ENCODE peak calls at places on chromosomes 2 and 18, in six cellular contexts. Y, K, I, O, U and Q are unnamed samples.

GRCh38 chr2:147910990-147911473 is 66.2 kb downstream of the ACVR2A start:
- DNase-seq in U (no peak), K (peak), Y (peak), O (no peak), I (peak), Q (no peak)

GRCh38 chr2:234494361-234495075 is 2.4 kb downstream of the ARL4C start:
- DNase-seq in I (peak), Y (peak), O (no peak), U (no peak), K (no peak), Q (no peak)

GRCh38 chr2:4903676-4904348 is 788.4 kb upstream of the SOX11 start:
- DNase-seq in Y (no peak), I (no peak), O (no peak), U (no peak), K (no peak), Q (no peak)

GRCh38 chr2:178947006-178947405 is 102.9 kb downstream of the CCDC141 start:
- DNase-seq in I (no peak), Y (no peak), O (no peak), K (no peak), U (no peak), Q (no peak)

GRCh38 chr2:240905176-240905781 is 857 bp upstream of the CROCC2 start:
- DNase-seq in U (peak), K (no peak), I (no peak), Y (no peak), O (no peak), Q (no peak)

GRCh38 chr18:76394780-76395476 is 100.1 kb downstream of the ZNF516 start:
- DNase-seq in I (peak), U (no peak), K (no peak), O (no peak), Y (no peak), Q (no peak)

GRCh38 chr2:195709901-195710300 is 52.9 kb downstream of the SLC39A10 start:
- DNase-seq in Y (no peak), I (peak), O (no peak), U (no peak), K (no peak), Q (no peak)

GRCh38 chr2:48849770-48850169 is 94.2 kb upstream of the LHCGR start:
- DNase-seq in O (no peak), I (peak), U (no peak), K (no peak), Y (peak), Q (no peak)

GRCh38 chr2:11553661-11554429 is 20.0 kb downstream of the GREB1 start:
- DNase-seq in K (no peak), O (no peak), U (no peak), I (peak), Y (no peak), Q (no peak)

GRCh38 chr2:130891968-130892367 is 55.3 kb downstream of the ARHGEF4 start:
- DNase-seq in U (no peak), Y (no peak), K (no peak), O (no peak), I (no peak), Q (no peak)

GRCh38 chr2:130887643-130888042 is 50.9 kb downstream of the ARHGEF4 start:
- DNase-seq in K (no peak), U (no peak), I (no peak), Y (no peak), O (no peak), Q (no peak)

GRCh38 chr2:130892793-130893785 is 56.4 kb downstream of the ARHGEF4 start:
- DNase-seq in K (no peak), O (no peak), Y (no peak), I (no peak), U (no peak), Q (no peak)

GRCh38 chr2:130894326-130894942 is 57.7 kb downstream of the ARHGEF4 start:
- DNase-seq in U (no peak), I (no peak), Y (no peak), K (no peak), O (no peak), Q (no peak)

GRCh38 chr2:130890941-130891669 is 54.4 kb downstream of the ARHGEF4 start:
- DNase-seq in I (no peak), U (no peak), Y (no peak), K (no peak), O (no peak), Q (no peak)
- TF ChIP-seq CTCF in I (no peak), U (no peak), Y (no peak), K (no peak), O (no peak), Q (no peak)

GRCh38 chr2:236177604-236177966 is 9.4 kb upstream of the GBX2 start:
- DNase-seq in O (no peak), Y (peak), K (no peak), I (peak), U (peak), Q (no peak)

GRCh38 chr2:236179653-236180500 is 11.7 kb upstream of the GBX2 start:
- DNase-seq in Y (peak), U (no peak), O (no peak), I (peak), K (no peak), Q (no peak)

GRCh38 chr2:236176951-236177350 is 8.8 kb upstream of the GBX2 start:
- DNase-seq in Y (no peak), O (no peak), U (no peak), K (no peak), I (no peak), Q (no peak)

GRCh38 chr2:236178921-236179652 is 10.9 kb upstream of the GBX2 start:
- DNase-seq in O (no peak), I (no peak), U (no peak), Y (peak), K (no peak), Q (no peak)

GRCh38 chr2:236177967-236178909 is 10.1 kb upstream of the GBX2 start:
- DNase-seq in K (peak), I (peak), U (peak), O (peak), Y (peak), Q (peak)
- TF ChIP-seq CTCF in K (peak), I (peak), U (peak), O (peak), Y (peak), Q (peak)

GRCh38 chr2:64609229-64609994 is 44.3 kb downstream of the SERTAD2 start:
- DNase-seq in Y (peak), O (no peak), I (peak), U (peak), K (peak), Q (peak)
- TF ChIP-seq CTCF in Y (peak), O (peak), I (peak), U (peak), K (peak), Q (peak)

DNA sequence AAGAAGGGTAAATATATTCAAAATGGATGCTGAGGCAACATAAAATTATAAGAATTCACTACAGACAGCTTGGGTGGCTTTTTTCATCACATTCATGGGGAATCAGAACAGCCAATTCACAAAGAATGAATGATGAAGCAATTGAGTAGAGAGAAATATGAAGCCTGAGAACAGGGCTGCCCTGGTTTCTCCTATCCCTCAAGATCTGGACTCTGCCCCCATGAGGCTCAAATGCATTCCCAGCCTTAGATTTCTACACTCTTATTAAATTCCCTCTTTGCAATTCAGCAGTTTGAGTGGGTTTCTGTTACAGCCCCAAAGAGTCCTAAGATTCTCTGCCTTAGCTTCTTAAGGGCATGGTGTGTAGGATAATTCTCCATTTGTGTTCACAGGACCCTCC is 172.5 kb downstream of the MAIP1 start:
- DNase-seq in I (peak), K (no peak), Y (peak), O (no peak), U (no peak), Q (no peak)
- TF ChIP-seq CTCF in I (peak), K (no peak), Y (no peak), O (no peak), U (no peak), Q (peak)

DNA sequence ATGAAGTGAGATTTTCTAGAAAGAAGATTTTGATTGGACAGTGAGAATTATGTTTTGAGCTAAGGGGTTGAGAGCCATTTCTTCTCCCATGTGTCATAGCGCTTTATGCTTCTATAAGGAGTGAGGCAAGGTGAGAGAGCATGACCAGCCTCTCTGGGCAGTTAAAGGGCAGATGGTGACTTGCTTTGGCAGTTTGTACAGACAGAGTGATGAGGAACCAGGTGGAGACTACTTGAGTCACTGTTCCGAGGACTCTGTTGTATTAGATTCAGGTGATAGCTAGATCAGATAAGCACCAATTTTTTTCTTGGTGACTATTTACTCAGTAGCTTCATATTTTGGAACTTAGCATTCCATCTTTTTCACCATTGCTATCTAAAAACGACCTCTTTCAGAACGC is 4.5 kb downstream of the CRIM1 start:
- DNase-seq in I (no peak), Y (no peak), O (no peak), K (no peak), U (no peak), Q (no peak)
- TF ChIP-seq CTCF in I (no peak), Y (no peak), O (no peak), K (no peak), U (no peak), Q (no peak)

GRCh38 chr2:61134141-61134540 is 27.8 kb upstream of the C2orf74 start:
- DNase-seq in O (no peak), Y (no peak), U (no peak), K (no peak), I (no peak), Q (no peak)

GRCh38 chr2:61138859-61139258 is 23.1 kb upstream of the C2orf74 start:
- DNase-seq in K (no peak), Y (no peak), I (no peak), O (no peak), U (no peak), Q (no peak)

GRCh38 chr2:61141151-61141550 is 20.8 kb upstream of the C2orf74 start:
- DNase-seq in I (no peak), O (no peak), K (no peak), Y (no peak), U (no peak), Q (no peak)

GRCh38 chr2:61135510-61135909 is 26.5 kb upstream of the C2orf74 start:
- DNase-seq in K (no peak), O (no peak), U (no peak), I (peak), Y (peak), Q (no peak)
- TF ChIP-seq CTCF in K (peak), O (peak), U (peak), I (peak), Y (peak), Q (peak)

GRCh38 chr18:31557446-31557845 is 34.2 kb upstream of the TTR start:
- DNase-seq in K (no peak), I (no peak), O (no peak), U (no peak), Y (no peak), Q (no peak)
- TF ChIP-seq CTCF in K (no peak), I (no peak), O (no peak), U (no peak), Y (no peak), Q (no peak)

DNA sequence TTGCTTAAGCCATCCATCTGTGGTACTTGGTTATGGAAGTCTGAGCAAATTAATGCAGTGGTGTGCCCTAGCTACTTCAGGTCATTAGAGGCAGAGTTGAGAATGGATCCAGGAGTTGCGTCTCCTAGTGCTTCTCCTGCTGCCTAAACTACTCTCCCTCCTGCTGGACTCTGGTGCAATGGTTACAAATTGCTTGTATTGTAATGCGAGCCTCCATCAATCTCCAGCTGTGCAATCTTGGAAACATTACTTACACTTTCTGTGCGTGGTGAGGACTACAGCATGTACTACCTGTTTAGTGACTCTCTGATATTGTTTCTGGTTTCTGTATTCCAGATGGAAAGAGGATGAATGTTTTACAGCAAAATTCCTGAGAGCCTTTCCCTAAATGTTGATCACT is 119.0 kb upstream of the CYRIA start:
- DNase-seq in Y (no peak), I (no peak), K (no peak), U (no peak), O (no peak), Q (no peak)
- TF ChIP-seq CTCF in Y (no peak), I (no peak), K (no peak), U (no peak), O (no peak), Q (no peak)